ENCODE peak calls at places on chromosomes 2 and 18, in ten cellular contexts. O is GM23248; D is HepG2; C is CD8-positive, alpha-beta T cell; S is psoas muscle; N is heart right ventricle; F is small intestine; G is uterus; R is CD4-positive, alpha-beta memory T cell; K is HL-60. I is an unnamed sample. For H3K27me3, the result is how much of the 10 kb centered on the place peaks cover.

GRCh38 chr2:163347982-163348842 is 387.6 kb downstream of the FIGN start:
- DNase-seq in R (no peak), S (peak), N (peak), O (no peak), K (peak), C (no peak), D (no peak), F (peak), G (peak), I (peak)

GRCh38 chr18:79422022-79422782 is 26.5 kb downstream of the NFATC1 start:
- DNase-seq in N (no peak), K (no peak), D (no peak), G (no peak), S (peak), R (no peak), C (no peak), O (peak), F (no peak), I (no peak)

GRCh38 chr18:39604836-39605235 is 2039.2 kb upstream of the CELF4 start:
- DNase-seq in D (no peak), K (no peak), R (no peak), F (no peak), G (no peak), S (no peak), C (no peak), O (peak), N (no peak), I (no peak)

GRCh38 chr2:8310557-8311455 is 371.1 kb upstream of the ID2 start:
- DNase-seq in S (no peak), O (no peak), C (peak), R (peak), D (no peak), G (no peak), K (no peak), F (no peak), N (no peak), I (no peak)

GRCh38 chr18:14976736-14977430 is 228.9 kb downstream of the ANKRD30B start:
- DNase-seq in S (no peak), N (no peak), K (no peak), D (no peak), C (no peak), G (no peak), F (no peak), O (peak), R (no peak), I (no peak)

GRCh38 chr2:74292752-74293151 is 50.5 kb downstream of the SLC4A5 start:
- DNase-seq in R (no peak), S (no peak), C (no peak), F (no peak), K (no peak), G (no peak), D (peak), O (no peak), N (no peak), I (no peak)

GRCh38 chr2:164388511-164388910 is 232.8 kb downstream of the GRB14 start:
- DNase-seq in S (no peak), O (peak), C (no peak), D (peak), F (no peak), R (no peak), K (no peak), N (no peak), G (no peak), I (no peak)

GRCh38 chr2:191245869-191246531 is 796 bp downstream of the MYO1B start:
- DNase-seq in N (peak), D (peak), G (peak), R (no peak), C (no peak), F (peak), O (peak), S (peak), K (no peak), I (peak)

GRCh38 chr2:206361407-206362045 is 81.8 kb upstream of the ADAM23 start:
- DNase-seq in O (peak), S (no peak), N (no peak), R (no peak), D (no peak), F (no peak), K (no peak), C (no peak), G (no peak), I (no peak)

GRCh38 chr2:112019510-112019909 is 35.6 kb upstream of the TMEM87B start:
- DNase-seq in F (peak), S (no peak), G (no peak), R (no peak), K (no peak), N (no peak), O (no peak), C (no peak), D (no peak), I (no peak)

GRCh38 chr18:50632895-50633515 is 73.1 kb downstream of the MAPK4 start:
- DNase-seq in S (no peak), K (no peak), O (no peak), D (no peak), C (no peak), G (no peak), R (no peak), N (no peak), F (peak), I (peak)

GRCh38 chr2:141728886-141729285 is 401.9 kb downstream of the LRP1B start:
- DNase-seq in O (no peak), N (no peak), R (no peak), K (no peak), S (no peak), C (no peak), F (no peak), D (no peak), G (no peak), I (no peak)

GRCh38 chr2:159251296-159252173 is 35.0 kb downstream of the WDSUB1 start:
- DNase-seq in C (no peak), G (no peak), S (no peak), F (no peak), K (no peak), N (no peak), D (no peak), R (no peak), O (no peak), I (no peak)

GRCh38 chr2:197852127-197852526 is 47.7 kb downstream of the PLCL1 start:
- DNase-seq in R (no peak), G (no peak), F (no peak), N (peak), C (no peak), D (no peak), O (no peak), S (no peak), K (no peak), I (no peak)

GRCh38 chr2:241271641-241272297 is 43.7 kb downstream of the HDLBP start:
- DNase-seq in G (peak), R (peak), C (peak), D (peak), S (peak), K (peak), O (peak), N (peak), F (peak), I (peak)

GRCh38 chr2:40281021-40281940 is 170.6 kb downstream of the SLC8A1 start:
- DNase-seq in C (no peak), S (no peak), N (peak), G (no peak), F (peak), O (peak), D (no peak), K (no peak), R (no peak), I (peak)

GRCh38 chr2:229257980-229258379 is 13.1 kb downstream of the PID1 start:
- DNase-seq in O (no peak), K (no peak), F (no peak), C (no peak), D (no peak), G (no peak), N (no peak), R (no peak), S (peak), I (no peak)

DNA sequence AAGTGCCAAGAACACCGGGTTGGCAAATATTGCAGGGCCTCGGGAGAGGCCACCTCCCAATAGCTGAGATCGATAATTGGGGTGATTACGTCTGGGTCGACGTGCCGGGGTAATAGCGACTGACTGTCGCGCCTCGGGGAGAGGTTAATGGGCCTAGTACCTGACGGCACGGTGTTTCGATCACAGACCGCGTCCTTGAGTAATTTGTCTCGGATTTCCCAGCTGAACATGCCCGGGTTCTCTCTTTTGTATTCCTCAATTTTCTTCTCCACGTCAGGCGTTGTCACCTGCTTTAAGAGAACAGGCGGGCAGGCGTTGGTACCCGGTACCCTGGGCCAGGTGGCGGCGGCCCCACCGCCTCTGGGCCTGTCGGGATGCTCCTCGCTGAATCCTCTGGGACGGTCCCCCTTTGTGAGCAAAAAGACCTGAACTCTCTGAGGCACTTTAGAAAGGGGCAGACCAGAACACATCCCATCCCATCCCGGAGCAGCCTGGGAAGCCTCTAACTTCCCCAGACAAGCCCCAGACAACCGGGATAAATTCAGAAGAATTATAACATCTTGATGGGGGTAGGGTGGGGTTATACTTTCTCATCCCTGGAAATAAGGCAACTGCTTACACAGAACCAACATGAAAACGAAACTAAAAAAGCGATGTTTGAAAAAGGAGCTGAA is 3.3 kb downstream of the PAX3 start:
- DNase-seq in G (no peak), N (no peak), S (no peak), R (no peak), F (no peak), O (no peak), K (no peak), D (no peak), C (no peak), I (no peak)
- H3K4me3 ChIP-seq in G (peak), N (peak), S (peak), R (no peak), F (no peak), O (peak), K (peak), D (peak), C (no peak), I (peak)

DNA sequence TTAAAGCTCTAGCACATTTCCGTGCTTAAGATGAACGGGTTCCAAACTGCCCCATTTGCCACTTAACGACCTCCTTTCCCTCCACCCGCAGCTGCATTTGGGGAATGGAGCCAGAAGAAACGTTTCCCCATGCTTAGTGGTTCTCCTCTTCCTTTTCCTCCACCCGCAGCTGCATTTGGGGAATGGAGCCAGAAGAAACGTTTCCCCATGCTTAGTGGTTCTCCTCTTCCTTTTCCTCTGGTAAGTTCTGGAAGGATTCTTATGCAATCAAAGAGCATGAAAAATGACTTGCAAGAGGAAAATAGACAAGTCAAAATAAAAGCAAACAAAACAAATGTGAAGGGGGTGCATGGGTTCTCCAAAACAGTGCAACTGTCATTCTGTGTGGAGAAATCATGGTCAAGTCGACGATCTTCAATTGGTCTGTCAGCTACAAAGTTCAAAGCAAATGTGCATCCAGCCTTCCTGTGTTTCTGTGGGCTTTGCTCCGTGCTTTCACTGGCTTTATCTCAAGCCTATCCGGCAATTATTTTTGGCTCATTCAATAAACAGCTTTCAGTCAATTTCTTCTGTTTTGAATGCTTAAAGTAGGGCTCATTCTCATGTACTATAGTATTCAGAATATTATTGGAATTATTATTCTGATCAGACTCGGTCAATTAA is 57.8 kb downstream of the DIPK1C start:
- DNase-seq in G (no peak), K (peak), D (no peak), C (no peak), F (no peak), N (peak), R (no peak), S (no peak), O (no peak), I (no peak)
- H3K27me3 ChIP-seq in G (under half), K (under half), D (under half), C (under half), F (under half), N (under half), R (under half), S (under half), O (under half), I (under half)

GRCh38 chr2:143603035-143603616 is 473.9 kb downstream of the ARHGAP15 start:
- DNase-seq in N (no peak), S (no peak), C (no peak), F (no peak), R (no peak), D (no peak), K (no peak), O (no peak), G (no peak), I (no peak)
- H3K27ac ChIP-seq in N (no peak), S (no peak), C (no peak), F (no peak), R (no peak), D (no peak), K (no peak), O (no peak), G (no peak), I (no peak)

DNA sequence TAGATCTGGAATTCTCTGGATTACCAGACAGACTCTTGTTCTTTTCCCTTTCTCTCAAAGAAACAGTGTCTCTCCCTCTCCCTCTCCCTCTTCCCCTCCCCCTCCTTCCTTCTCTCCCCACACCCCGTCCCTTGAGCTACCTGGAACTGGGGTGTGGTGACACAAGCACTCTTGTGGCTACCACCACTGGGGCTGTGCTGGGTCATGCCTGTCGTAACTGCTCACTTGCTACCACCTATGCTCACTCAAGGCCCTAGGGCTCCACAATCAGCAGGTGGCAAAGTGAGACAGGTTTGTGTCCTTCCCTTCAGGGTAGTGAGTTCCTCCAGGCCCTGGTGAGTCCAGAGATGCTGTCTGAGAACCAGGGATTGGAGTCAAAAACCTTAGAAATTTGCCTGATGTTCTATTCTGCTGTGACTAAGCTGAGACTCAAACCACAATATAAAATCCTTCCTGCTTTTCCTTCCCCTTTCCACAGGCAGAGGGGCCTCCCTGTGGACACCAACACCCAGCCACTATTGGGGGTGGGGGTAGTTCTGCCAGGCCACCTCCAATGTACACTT is 70.8 kb downstream of the OXER1 start:
- DNase-seq in F (no peak), S (no peak), O (peak), K (peak), R (no peak), C (no peak), G (no peak), N (no peak), D (no peak), I (no peak)
- H3K4me3 ChIP-seq in F (no peak), S (no peak), O (no peak), K (no peak), R (no peak), C (no peak), G (no peak), N (no peak), D (no peak), I (no peak)

DNA sequence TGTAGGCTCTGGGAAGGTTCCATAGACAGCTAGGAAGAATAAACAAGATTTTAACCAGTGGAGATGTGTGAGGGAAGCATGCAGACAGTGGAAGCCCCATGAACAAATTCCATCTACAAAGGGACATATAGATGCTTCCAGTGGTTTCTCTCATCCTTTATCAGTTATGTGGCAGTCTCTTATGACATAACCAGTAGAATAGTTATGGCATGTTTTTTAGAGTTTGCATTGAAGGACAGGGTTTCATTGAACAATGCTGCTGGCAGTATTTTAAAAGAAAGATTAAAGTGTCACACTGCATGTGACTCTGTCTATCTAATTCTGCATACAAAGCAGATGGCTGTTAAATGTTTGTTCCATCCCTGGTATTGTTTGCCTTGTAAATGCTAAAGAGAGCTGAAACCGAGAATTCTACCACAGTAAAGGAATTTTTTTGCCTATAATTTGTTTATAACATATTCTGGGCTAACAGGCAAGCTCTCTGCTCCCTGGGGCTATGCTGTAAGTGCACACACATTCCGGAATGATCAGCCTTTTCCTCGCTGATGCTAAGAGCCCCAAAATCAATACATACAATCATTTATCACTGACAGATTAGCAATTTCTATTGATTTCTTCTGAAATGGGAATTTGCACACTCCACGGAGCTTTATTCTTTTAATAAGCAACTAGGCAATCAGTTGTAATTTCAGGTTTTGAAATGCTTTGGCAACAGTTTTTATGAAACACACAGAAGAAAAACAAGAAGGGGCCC is 76.9 kb upstream of the PELI1 start:
- DNase-seq in S (no peak), N (no peak), R (no peak), D (no peak), G (no peak), F (no peak), C (no peak), K (no peak), O (no peak), I (no peak)
- H3K27me3 ChIP-seq in S (under half), N (under half), R (under half), D (under half), G (under half), F (under half), C (under half), K (under half), O (under half), I (under half)

DNA sequence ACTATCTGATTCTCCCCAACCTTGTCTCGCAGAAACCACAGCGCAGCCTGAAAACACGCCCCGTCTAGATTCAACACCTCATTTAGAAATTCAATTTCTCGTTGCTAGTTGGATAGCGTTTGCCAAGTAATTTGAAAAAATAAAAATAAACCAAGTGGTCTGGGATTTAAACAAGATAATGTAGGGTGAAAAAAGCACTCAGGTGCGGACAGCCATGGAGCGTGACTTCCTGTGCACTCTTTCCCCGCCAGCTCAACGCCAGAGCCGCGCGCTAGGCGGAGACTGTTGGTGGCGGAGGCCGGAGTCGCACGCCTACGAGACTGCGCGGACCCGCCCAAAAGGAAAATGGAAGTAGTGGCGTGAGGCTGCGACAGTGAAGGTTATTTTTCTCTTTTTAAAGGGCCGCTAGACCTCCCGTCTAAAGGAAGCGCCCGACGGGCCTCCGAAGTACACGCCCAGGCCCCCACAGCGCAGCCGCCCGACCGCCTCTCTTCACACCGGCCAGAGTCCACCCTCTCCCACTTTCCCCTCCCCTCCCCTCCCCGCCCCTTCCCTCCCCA is 584 bp upstream of the CCNT2 start:
- DNase-seq in G (no peak), R (peak), S (peak), K (peak), N (no peak), D (no peak), O (peak), C (peak), F (no peak), I (no peak)
- H3K27ac ChIP-seq in G (peak), R (peak), S (peak), K (peak), N (peak), D (peak), O (peak), C (peak), F (peak), I (peak)

GRCh38 chr18:47748093-47748796 is 182.2 kb downstream of the SMAD2 start:
- DNase-seq in N (no peak), K (no peak), R (no peak), G (no peak), S (no peak), C (no peak), D (no peak), F (no peak), O (no peak), I (no peak)

GRCh38 chr18:47750889-47751423 is 179.5 kb downstream of the SMAD2 start:
- DNase-seq in R (no peak), F (no peak), N (no peak), G (no peak), C (no peak), D (no peak), K (no peak), S (no peak), O (no peak), I (no peak)

GRCh38 chr18:47746615-47747014 is 183.8 kb downstream of the SMAD2 start:
- DNase-seq in C (no peak), F (no peak), N (no peak), O (no peak), G (no peak), S (no peak), K (no peak), R (no peak), D (no peak), I (no peak)

GRCh38 chr18:47747260-47747795 is 183.1 kb downstream of the SMAD2 start:
- DNase-seq in F (no peak), G (no peak), K (no peak), C (no peak), S (no peak), O (no peak), D (no peak), R (no peak), N (no peak), I (no peak)

GRCh38 chr18:47749195-47749973 is 181.1 kb downstream of the SMAD2 start:
- DNase-seq in G (peak), C (peak), O (peak), D (peak), F (peak), K (peak), R (peak), S (peak), N (peak), I (no peak)
- H3K4me3 ChIP-seq in G (peak), C (peak), O (peak), D (no peak), F (no peak), K (no peak), R (no peak), S (peak), N (peak), I (peak)

DNA sequence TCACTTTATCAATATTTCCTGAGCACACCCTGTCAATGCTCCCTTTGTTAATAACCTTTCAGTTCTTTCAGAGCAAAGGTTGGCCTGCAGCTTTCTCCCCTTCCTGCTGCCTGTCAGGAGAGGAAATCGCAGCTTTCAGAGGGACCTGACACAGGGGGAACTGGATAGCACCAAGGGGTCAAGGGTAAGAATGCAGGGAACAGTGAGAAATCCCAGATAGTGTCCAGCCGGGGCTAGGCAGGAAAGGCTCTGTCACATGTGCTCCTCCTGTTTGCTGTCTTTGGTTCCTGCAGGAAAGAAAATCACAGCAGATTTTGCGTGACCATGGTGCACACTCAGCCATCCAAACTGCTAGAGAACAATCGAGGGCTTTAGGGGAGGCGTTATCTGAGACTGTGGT is 177.7 kb downstream of the ICOS start:
- DNase-seq in N (peak), O (no peak), C (no peak), F (peak), R (no peak), G (no peak), S (no peak), D (no peak), K (no peak), I (no peak)
- H3K27me3 ChIP-seq in N (under half), O (under half), C (under half), F (under half), R (under half), G (under half), S (under half), D (under half), K (under half), I (under half)

GRCh38 chr2:71535526-71535925 is 82.2 kb downstream of the DYSF start:
- DNase-seq in G (no peak), K (no peak), O (no peak), C (no peak), D (no peak), N (no peak), F (no peak), R (no peak), S (no peak), I (no peak)
- H3K27ac ChIP-seq in G (no peak), K (no peak), O (no peak), C (no peak), D (no peak), N (no peak), F (no peak), R (no peak), S (no peak), I (no peak)